ENCODE peak calls at places on chromosomes 1 and 21, in nine cellular contexts. U is AG04450, Z is BE2C, H is astrocyte of the spinal cord, J is IMR-90, B is dorsolateral prefrontal cortex, L is HCT116, O is left ventricle myocardium inferior, Q is Caco-2. D is an unnamed sample.

GRCh38 chr1:87451229-87451900 is 122.7 kb downstream of the LMO4 start:
- DNase-seq in U (peak), Z (no peak), H (no peak), J (peak), B (no peak), L (no peak), O (no peak), Q (no peak), D (peak)

GRCh38 chr1:68185743-68186142 is 46.6 kb downstream of the WLS start:
- DNase-seq in U (no peak), Z (no peak), H (no peak), J (no peak), B (no peak), L (no peak), O (no peak), Q (no peak), D (no peak)

GRCh38 chr1:97636941-97637340 is 283.9 kb downstream of the DPYD start:
- DNase-seq in U (no peak), Z (no peak), H (peak), J (no peak), B (no peak), L (no peak), O (no peak), Q (no peak), D (peak)

GRCh38 chr1:111826278-111826677 is 70.6 kb downstream of the DDX20 start:
- DNase-seq in U (no peak), Z (no peak), H (no peak), J (no peak), B (no peak), L (no peak), O (no peak), Q (no peak), D (no peak)

GRCh38 chr1:198157847-198158765 is 1.3 kb downstream of the NEK7 start:
- DNase-seq in U (no peak), Z (peak), H (no peak), J (peak), B (no peak), L (no peak), O (no peak), Q (no peak), D (peak)

GRCh38 chr1:72000809-72001208 is 281.5 kb downstream of the NEGR1 start:
- DNase-seq in U (no peak), Z (no peak), H (peak), J (peak), B (no peak), L (no peak), O (no peak), Q (peak), D (peak)

GRCh38 chr1:213568929-213569815 is 418.6 kb upstream of the PROX1 start:
- DNase-seq in U (no peak), Z (no peak), H (no peak), J (no peak), B (no peak), L (no peak), O (no peak), Q (no peak), D (no peak)

GRCh38 chr1:225882008-225882698 is at the start of gene TMEM63A:
- DNase-seq in U (peak), Z (peak), H (peak), J (peak), B (peak), L (peak), O (peak), Q (peak), D (peak)

GRCh38 chr1:162235261-162235780 is 141.3 kb downstream of the SPATA46 start:
- DNase-seq in U (no peak), Z (no peak), H (peak), J (peak), B (no peak), L (no peak), O (no peak), Q (no peak), D (no peak)

GRCh38 chr1:189662190-189662589 is 815.5 kb downstream of the BRINP3 start:
- DNase-seq in U (no peak), Z (no peak), H (no peak), J (peak), B (no peak), L (peak), O (no peak), Q (no peak), D (no peak)

GRCh38 chr1:176517484-176517883 is 54.5 kb downstream of the PAPPA2 start:
- DNase-seq in U (no peak), Z (no peak), H (peak), J (no peak), B (no peak), L (no peak), O (no peak), Q (no peak), D (no peak)

GRCh38 chr1:200409203-200409760 is 554 bp downstream of the ZNF281 start:
- DNase-seq in U (no peak), Z (peak), H (peak), J (peak), B (peak), L (no peak), O (peak), Q (no peak), D (peak)

GRCh38 chr1:79430437-79430836 is 423.9 kb upstream of the ADGRL4 start:
- DNase-seq in U (no peak), Z (no peak), H (no peak), J (no peak), B (no peak), L (no peak), O (no peak), Q (no peak), D (no peak)

GRCh38 chr1:46301406-46302090 is 1.9 kb downstream of the LRRC41 start:
- DNase-seq in U (no peak), Z (peak), H (peak), J (peak), B (peak), L (no peak), O (no peak), Q (peak), D (peak)

GRCh38 chr1:5481889-5482288 is 510.3 kb downstream of the NPHP4 start:
- DNase-seq in U (no peak), Z (no peak), H (no peak), J (no peak), B (no peak), L (peak), O (no peak), Q (no peak), D (no peak)

GRCh38 chr1:90488451-90488850 is 228.7 kb downstream of the BARHL2 start:
- DNase-seq in U (no peak), Z (no peak), H (peak), J (peak), B (no peak), L (no peak), O (no peak), Q (no peak), D (no peak)

GRCh38 chr1:153058826-153059784 is 1.8 kb upstream of the SPRR2A start:
- DNase-seq in U (no peak), Z (no peak), H (no peak), J (no peak), B (no peak), L (no peak), O (no peak), Q (peak), D (no peak)

GRCh38 chr1:184118051-184118450 is 66.5 kb downstream of the TSEN15 start:
- DNase-seq in U (peak), Z (no peak), H (peak), J (peak), B (no peak), L (no peak), O (no peak), Q (no peak), D (peak)

GRCh38 chr1:2976180-2976562 is 45.1 kb upstream of the ACTRT2 start:
- DNase-seq in U (no peak), Z (no peak), H (no peak), J (no peak), B (no peak), L (no peak), O (no peak), Q (no peak), D (no peak)

GRCh38 chr1:46619656-46620055 is 3.0 kb upstream of the MOB3C start:
- DNase-seq in U (no peak), Z (no peak), H (no peak), J (no peak), B (no peak), L (no peak), O (no peak), Q (no peak), D (no peak)

GRCh38 chr1:41572224-41572623 is 87.7 kb upstream of the EDN2 start:
- DNase-seq in U (no peak), Z (no peak), H (no peak), J (no peak), B (no peak), L (no peak), O (no peak), Q (no peak), D (no peak)

GRCh38 chr1:3656450-3657095 is 4.3 kb downstream of the TP73 start:
- DNase-seq in U (no peak), Z (no peak), H (no peak), J (no peak), B (no peak), L (no peak), O (peak), Q (no peak), D (no peak)

GRCh38 chr1:233520510-233521191 is 93.3 kb upstream of the KCNK1 start:
- DNase-seq in U (no peak), Z (no peak), H (peak), J (no peak), B (peak), L (peak), O (no peak), Q (no peak), D (peak)

GRCh38 chr1:84944767-84945486 is 51.9 kb upstream of the LPAR3 start:
- DNase-seq in U (peak), Z (peak), H (peak), J (peak), B (peak), L (peak), O (peak), Q (peak), D (peak)

GRCh38 chr1:38586993-38587646 is 272.5 kb downstream of the RRAGC start:
- DNase-seq in U (no peak), Z (peak), H (no peak), J (no peak), B (no peak), L (peak), O (peak), Q (no peak), D (peak)

GRCh38 chr1:6587261-6588005 is 7.6 kb downstream of the ZBTB48 start:
- DNase-seq in U (no peak), Z (no peak), H (no peak), J (no peak), B (peak), L (no peak), O (peak), Q (no peak), D (no peak)

GRCh38 chr21:15743593-15743992 is 13.8 kb downstream of the USP25 start:
- DNase-seq in U (no peak), Z (no peak), H (no peak), J (no peak), B (no peak), L (no peak), O (no peak), Q (no peak), D (no peak)

GRCh38 chr1:12620142-12620865 is 2.3 kb upstream of the DHRS3 start:
- DNase-seq in U (no peak), Z (no peak), H (no peak), J (no peak), B (no peak), L (no peak), O (no peak), Q (no peak), D (no peak)
- H3K4me3 ChIP-seq in U (no peak), Z (no peak), H (no peak), J (no peak), B (no peak), L (no peak), O (peak), Q (no peak), D (peak)

GRCh38 chr1:49408346-49408745 is 615.4 kb downstream of the AGBL4 start:
- DNase-seq in U (no peak), Z (no peak), H (no peak), J (no peak), B (no peak), L (no peak), O (no peak), Q (no peak), D (no peak)
- TF ChIP-seq CTCF in U (no peak), Z (no peak), H (no peak), J (no peak), B (no peak), L (no peak), O (no peak), Q (no peak), D (no peak)

GRCh38 chr1:70915258-70915657 is 132.4 kb downstream of the PTGER3 start:
- DNase-seq in U (no peak), Z (no peak), H (no peak), J (no peak), B (no peak), L (no peak), O (no peak), Q (no peak), D (no peak)
- H3K4me3 ChIP-seq in U (no peak), Z (no peak), H (no peak), J (no peak), B (no peak), L (no peak), O (no peak), Q (no peak), D (no peak)

GRCh38 chr1:246280551-246280950 is 226.5 kb downstream of the SMYD3 start:
- DNase-seq in U (no peak), Z (peak), H (peak), J (peak), B (no peak), L (peak), O (no peak), Q (no peak), D (peak)
- TF ChIP-seq CTCF in U (peak), Z (peak), H (peak), J (peak), B (peak), L (peak), O (no peak), Q (no peak), D (peak)

GRCh38 chr21:36788116-36788515 is 89.2 kb downstream of the SIM2 start:
- DNase-seq in U (no peak), Z (no peak), H (no peak), J (no peak), B (no peak), L (peak), O (no peak), Q (no peak), D (no peak)

GRCh38 chr21:36790616-36791015 is 91.7 kb downstream of the SIM2 start:
- DNase-seq in U (no peak), Z (no peak), H (no peak), J (peak), B (no peak), L (no peak), O (no peak), Q (no peak), D (no peak)

GRCh38 chr21:36792505-36792967 is 93.6 kb downstream of the SIM2 start:
- DNase-seq in U (no peak), Z (no peak), H (no peak), J (peak), B (no peak), L (no peak), O (no peak), Q (no peak), D (no peak)

GRCh38 chr21:36791150-36791549 is 92.2 kb downstream of the SIM2 start:
- DNase-seq in U (no peak), Z (no peak), H (no peak), J (no peak), B (peak), L (no peak), O (no peak), Q (no peak), D (no peak)

DNA sequence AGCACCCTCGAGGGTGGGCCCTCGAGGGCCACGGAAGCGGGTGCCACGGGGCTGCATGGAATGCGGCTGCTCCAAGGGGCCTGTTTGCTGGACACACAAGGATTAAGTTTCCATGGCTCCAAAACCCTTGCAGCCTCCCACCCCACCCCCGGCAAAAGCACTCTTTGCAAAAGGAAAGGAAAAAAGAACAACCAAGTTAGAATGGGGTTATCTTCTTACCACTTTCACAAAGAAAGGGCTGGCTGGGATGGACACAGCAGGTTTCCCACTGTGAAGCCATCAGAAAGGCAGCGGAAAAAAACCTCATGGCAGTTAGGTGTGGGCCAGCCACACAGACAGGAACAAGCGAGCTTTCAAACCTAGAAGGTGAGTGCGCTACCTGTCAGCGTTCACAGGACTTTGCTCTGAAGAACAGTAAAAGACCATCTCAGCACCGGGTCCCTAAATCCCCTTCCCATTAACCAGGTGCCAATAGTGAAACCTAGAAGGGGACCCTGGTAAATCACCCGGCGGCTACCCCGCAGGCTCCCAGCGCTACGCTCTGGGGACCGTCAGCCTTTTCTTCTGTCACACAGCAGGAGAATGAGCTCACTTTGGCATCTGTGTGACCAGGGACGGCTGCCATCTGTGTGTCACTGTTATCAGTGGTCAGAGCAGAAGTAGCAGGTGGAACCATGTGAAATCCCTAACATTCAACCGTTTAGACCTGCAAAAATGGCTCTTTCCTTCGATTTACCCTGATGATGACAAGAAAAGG is 93.0 kb downstream of the SIM2 start:
- DNase-seq in U (no peak), Z (peak), H (no peak), J (no peak), B (no peak), L (no peak), O (peak), Q (no peak), D (no peak)
- H3K4me3 ChIP-seq in U (no peak), Z (no peak), H (no peak), J (no peak), B (peak), L (no peak), O (peak), Q (no peak), D (no peak)

GRCh38 chr1:12143631-12144155 is 23.1 kb upstream of the TNFRSF1B start:
- DNase-seq in U (peak), Z (no peak), H (peak), J (peak), B (peak), L (no peak), O (peak), Q (peak), D (peak)
- TF ChIP-seq CTCF in U (no peak), Z (no peak), H (peak), J (no peak), B (no peak), L (no peak), O (peak), Q (no peak), D (no peak)

GRCh38 chr1:963746-964525 is 2.3 kb upstream of the PLEKHN1 start:
- DNase-seq in U (no peak), Z (no peak), H (no peak), J (no peak), B (no peak), L (no peak), O (no peak), Q (no peak), D (no peak)

GRCh38 chr1:966603-967295 is 467 bp downstream of the PLEKHN1 start:
- DNase-seq in U (no peak), Z (peak), H (peak), J (peak), B (no peak), L (no peak), O (no peak), Q (peak), D (peak)

GRCh38 chr1:964691-965525 is 1.4 kb upstream of the PLEKHN1 start:
- DNase-seq in U (no peak), Z (no peak), H (no peak), J (no peak), B (no peak), L (no peak), O (no peak), Q (no peak), D (no peak)

GRCh38 chr1:966135-966602 is at the start of gene PLEKHN1:
- DNase-seq in U (no peak), Z (no peak), H (peak), J (peak), B (no peak), L (no peak), O (no peak), Q (peak), D (no peak)

GRCh38 chr1:965526-966134 is 652 bp upstream of the PLEKHN1 start:
- DNase-seq in U (no peak), Z (no peak), H (no peak), J (no peak), B (no peak), L (no peak), O (no peak), Q (no peak), D (no peak)
- H3K4me3 ChIP-seq in U (no peak), Z (no peak), H (no peak), J (peak), B (no peak), L (peak), O (peak), Q (no peak), D (no peak)

D was measured in fibroblast of the aortic adventitia.